ENCODE peak calls at places on chromosome 20, in four cellular contexts. L is breast epithelium, S is IMR-90, V is uterus. O is an unnamed sample. For H3K4me1 and H3K27me3, the result is how much of the 10 kb centered on the place peaks cover.

GRCh38 chr20:47749367-47749766 is 35.9 kb downstream of the SULF2 start:
- DNase-seq in L (no peak), S (no peak), V (no peak), O (no peak)

GRCh38 chr20:56731496-56731895 is 102.4 kb downstream of the TFAP2C start:
- DNase-seq in L (no peak), S (no peak), V (no peak), O (no peak)

GRCh38 chr20:835220-836045 is 1.9 kb downstream of the FAM110A start:
- DNase-seq in L (no peak), S (no peak), V (no peak), O (no peak)

GRCh38 chr20:17556842-17557674 is 12.8 kb upstream of the DSTN start:
- DNase-seq in L (peak), S (peak), V (peak), O (peak)

GRCh38 chr20:3115190-3116107 is 30.9 kb upstream of the AVP start:
- DNase-seq in L (no peak), S (peak), V (peak), O (no peak)

GRCh38 chr20:61191096-61191495 is 61.0 kb upstream of the CDH4 start:
- DNase-seq in L (no peak), S (no peak), V (no peak), O (no peak)

GRCh38 chr20:57080796-57081195 is 185.6 kb downstream of the BMP7 start:
- DNase-seq in L (no peak), S (no peak), V (no peak), O (peak)

GRCh38 chr20:5557123-5557522 is 193.1 kb upstream of the SHLD1 start:
- DNase-seq in L (no peak), S (peak), V (no peak), O (no peak)

GRCh38 chr20:48613926-48614325 is 213.9 kb downstream of the PREX1 start:
- DNase-seq in L (peak), S (no peak), V (no peak), O (peak)

GRCh38 chr20:41286240-41286851 is 31.2 kb downstream of the ZHX3 start:
- DNase-seq in L (no peak), S (no peak), V (no peak), O (no peak)

GRCh38 chr20:57612916-57613315 is 7.3 kb downstream of the ZBP1 start:
- DNase-seq in L (no peak), S (no peak), V (no peak), O (peak)

GRCh38 chr20:21053002-21053762 is 53.0 kb downstream of the LINC00237 start:
- DNase-seq in L (no peak), S (no peak), V (no peak), O (no peak)

GRCh38 chr20:61271273-61272221 is 19.5 kb downstream of the CDH4 start:
- DNase-seq in L (no peak), S (no peak), V (no peak), O (no peak)

GRCh38 chr20:3811421-3812258 is 8.7 kb upstream of the AP5S1 start:
- DNase-seq in L (peak), S (peak), V (peak), O (peak)

GRCh38 chr20:8376940-8377339 is 244.9 kb downstream of the PLCB1 start:
- DNase-seq in L (no peak), S (no peak), V (no peak), O (no peak)

GRCh38 chr20:48986899-48987298 is 59.2 kb upstream of the CSE1L start:
- DNase-seq in L (no peak), S (no peak), V (no peak), O (no peak)

GRCh38 chr20:54221996-54222890 is 14.4 kb downstream of the PFDN4 start:
- DNase-seq in L (no peak), S (no peak), V (no peak), O (no peak)

GRCh38 chr20:469746-470490 is 7.6 kb upstream of the TBC1D20 start:
- DNase-seq in L (no peak), S (no peak), V (no peak), O (no peak)

GRCh38 chr20:31523361-31524283 is 9.4 kb downstream of the HM13 start:
- DNase-seq in L (no peak), S (peak), V (no peak), O (no peak)

GRCh38 chr20:2700913-2701620 is 8.5 kb downstream of the EBF4 start:
- DNase-seq in L (no peak), S (no peak), V (no peak), O (no peak)

GRCh38 chr20:33490023-33490933 is at the start of gene CBFA2T2:
- DNase-seq in L (peak), S (peak), V (no peak), O (peak)

GRCh38 chr20:48634641-48635040 is 193.2 kb downstream of the PREX1 start:
- DNase-seq in L (no peak), S (no peak), V (no peak), O (no peak)

GRCh38 chr20:49674383-49675352 is 39.0 kb downstream of the B4GALT5 start:
- DNase-seq in L (no peak), S (peak), V (no peak), O (no peak)

GRCh38 chr20:31590717-31591225 is 14.3 kb upstream of the ID1 start:
- DNase-seq in L (no peak), S (no peak), V (no peak), O (no peak)

GRCh38 chr20:24297928-24298327 is 171.5 kb upstream of the SYNDIG1 start:
- DNase-seq in L (no peak), S (no peak), V (no peak), O (no peak)

GRCh38 chr20:58998656-58999055 is 8.4 kb downstream of the CTSZ start:
- DNase-seq in L (no peak), S (no peak), V (no peak), O (peak)

GRCh38 chr20:5529331-5530142 is 212.8 kb upstream of the PROKR2 start:
- DNase-seq in L (peak), S (peak), V (peak), O (peak)

GRCh38 chr20:21046413-21047070 is 59.6 kb downstream of the LINC00237 start:
- DNase-seq in L (no peak), S (no peak), V (no peak), O (no peak)

GRCh38 chr20:58131581-58132142 is 96.8 kb downstream of the ANKRD60 start:
- DNase-seq in L (no peak), S (peak), V (no peak), O (peak)

GRCh38 chr20:41300906-41301305 is 16.6 kb downstream of the ZHX3 start:
- DNase-seq in L (no peak), S (no peak), V (no peak), O (no peak)

GRCh38 chr20:57361517-57361916 is 10.5 kb downstream of the RAE1 start:
- DNase-seq in L (no peak), S (peak), V (no peak), O (no peak)

GRCh38 chr20:17658648-17658993 is 23.4 kb downstream of the RRBP1 start:
- DNase-seq in L (no peak), S (no peak), V (peak), O (peak)

GRCh38 chr20:3686867-3687321 is 5.1 kb upstream of the ADAM33 start:
- DNase-seq in L (no peak), S (peak), V (peak), O (no peak)

GRCh38 chr20:17491041-17491440 is 40.1 kb downstream of the BFSP1 start:
- DNase-seq in L (no peak), S (no peak), V (no peak), O (no peak)

GRCh38 chr20:13147071-13147961 is 73.8 kb upstream of the ISM1 start:
- DNase-seq in L (no peak), S (no peak), V (no peak), O (no peak)

GRCh38 chr20:40689100-40689942 is at the start of gene MAFB:
- DNase-seq in L (peak), S (peak), V (peak), O (peak)

GRCh38 chr20:60299951-60300350 is 341.7 kb downstream of the CDH26 start:
- DNase-seq in L (no peak), S (no peak), V (no peak), O (no peak)

GRCh38 chr20:34904202-34904621 is 27.8 kb downstream of the ACSS2 start:
- DNase-seq in L (no peak), S (no peak), V (no peak), O (no peak)

DNA sequence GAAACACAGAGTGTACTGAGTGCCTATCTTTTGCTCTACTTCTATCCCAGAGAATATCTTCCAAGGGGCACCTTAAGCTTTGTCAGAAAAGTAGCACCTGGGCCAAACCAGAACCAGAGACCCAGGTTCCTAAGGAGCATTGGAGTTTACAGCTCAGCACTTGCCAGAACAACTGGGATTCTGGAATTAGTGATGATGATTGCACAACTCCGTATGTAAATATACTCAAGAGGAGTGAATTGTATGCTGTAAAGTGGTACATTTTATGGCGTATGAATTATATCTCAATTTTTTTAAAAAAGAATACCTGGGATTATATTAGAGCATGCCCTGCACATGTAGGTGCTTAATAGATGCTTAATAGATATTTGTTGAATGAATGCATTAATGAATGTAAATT is 36.2 kb upstream of the EPB41L1 start:
- DNase-seq in L (no peak), S (no peak), V (no peak), O (no peak)
- H3K4me1 ChIP-seq in L (under half), S (under half), V (under half), O (under half)

GRCh38 chr20:45374101-45374467 is 4.0 kb downstream of the TP53TG5 start:
- DNase-seq in L (no peak), S (no peak), V (no peak), O (no peak)
- H3K4me3 ChIP-seq in L (peak), S (no peak), V (peak), O (no peak)

GRCh38 chr20:38320221-38320620 is 16.3 kb downstream of the BPI start:
- DNase-seq in L (no peak), S (no peak), V (no peak), O (no peak)
- H3K27me3 ChIP-seq in L (under half), S (under half), V (under half), O (under half)

GRCh38 chr20:10314198-10314597 is 95.6 kb downstream of the SNAP25 start:
- DNase-seq in L (no peak), S (peak), V (no peak), O (no peak)
- H3K4me1 ChIP-seq in L (under half), S (under half), V (under half), O (under half)

GRCh38 chr20:38703526-38703925 is 20.8 kb upstream of the SLC32A1 start:
- DNase-seq in L (no peak), S (no peak), V (no peak), O (peak)

GRCh38 chr20:38700926-38701325 is 23.4 kb upstream of the SLC32A1 start:
- DNase-seq in L (no peak), S (no peak), V (no peak), O (peak)

GRCh38 chr20:38704136-38704535 is 20.1 kb upstream of the SLC32A1 start:
- DNase-seq in L (no peak), S (no peak), V (no peak), O (peak)

GRCh38 chr20:38706482-38706881 is 17.8 kb upstream of the SLC32A1 start:
- DNase-seq in L (no peak), S (no peak), V (no peak), O (peak)
- H3K4me3 ChIP-seq in L (no peak), S (no peak), V (no peak), O (no peak)

DNA sequence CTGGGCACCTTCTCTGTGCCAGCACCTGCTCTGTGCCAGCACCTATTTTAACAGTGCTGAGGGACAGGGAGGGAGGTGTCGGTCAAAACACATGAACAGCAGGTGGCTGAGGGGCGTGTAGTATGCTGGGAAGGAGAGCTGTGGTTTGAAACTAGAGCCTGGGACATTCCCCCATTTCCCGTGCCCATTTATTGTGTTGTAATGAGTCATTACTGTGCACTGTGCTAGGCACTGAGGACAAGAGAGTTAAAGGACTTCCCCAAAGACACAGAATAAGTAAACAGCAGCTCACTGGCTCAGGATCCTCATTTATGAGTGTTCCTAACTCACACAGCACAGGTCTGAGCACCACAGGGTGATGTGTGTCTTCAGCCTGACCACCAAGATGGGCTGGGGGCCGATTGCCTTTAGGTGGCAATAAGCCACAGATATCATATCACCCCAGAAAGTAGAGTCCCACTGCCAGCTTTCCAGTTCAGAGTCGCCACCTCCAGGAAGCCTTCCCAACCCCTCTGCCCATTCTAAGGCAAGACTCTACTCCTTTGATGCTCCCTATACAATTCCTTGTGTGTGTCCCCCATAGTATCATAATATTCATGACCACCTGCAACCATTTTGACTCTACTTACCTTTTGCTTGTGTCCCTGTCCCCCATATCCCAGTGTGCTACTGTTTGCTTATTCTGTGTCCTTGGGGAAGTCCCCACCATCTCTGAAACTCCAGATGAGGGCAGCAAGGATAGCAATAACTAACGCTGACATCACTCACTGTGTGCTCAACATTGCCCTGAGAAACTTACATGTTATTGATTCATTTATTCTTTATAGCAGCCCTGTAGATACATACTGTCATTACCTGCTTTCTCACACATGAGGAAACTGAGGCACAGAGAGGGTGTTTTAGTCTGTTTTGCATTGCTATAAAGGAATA is 87.3 kb downstream of the TOX2 start:
- DNase-seq in L (no peak), S (no peak), V (no peak), O (no peak)
- H3K27me3 ChIP-seq in L (under half), S (under half), V (under half), O (under half)

DNA sequence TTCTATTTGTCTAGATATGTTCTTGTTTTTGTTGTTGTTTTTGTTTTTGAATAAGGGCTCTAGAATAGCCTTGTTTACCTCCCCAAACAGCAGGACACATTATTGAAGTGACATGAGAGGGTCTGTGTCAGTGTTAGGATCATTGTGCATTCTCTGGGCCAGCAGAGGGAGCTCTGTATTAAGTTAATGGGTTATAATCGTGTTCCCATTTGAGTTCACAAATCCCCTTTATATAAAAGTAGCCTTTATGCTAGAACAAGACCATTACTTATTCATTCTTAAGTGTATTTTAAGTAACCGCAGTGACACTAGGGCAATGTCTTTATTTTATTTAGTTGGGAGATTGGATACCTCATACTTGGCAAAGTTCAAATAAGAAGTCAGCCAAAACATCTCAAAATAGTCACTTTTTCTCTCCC is 44.8 kb downstream of the STK4 start:
- DNase-seq in L (no peak), S (peak), V (peak), O (no peak)
- H3K4me1 ChIP-seq in L (under half), S (under half), V (under half), O (half or more)

GRCh38 chr20:63499333-63499969 is 568 bp upstream of the EEF1A2 start:
- DNase-seq in L (no peak), S (no peak), V (no peak), O (no peak)

GRCh38 chr20:63497138-63497945 is 1.5 kb downstream of the EEF1A2 start:
- DNase-seq in L (no peak), S (no peak), V (no peak), O (no peak)

GRCh38 chr20:63500151-63500901 is 1.4 kb upstream of the EEF1A2 start:
- DNase-seq in L (no peak), S (no peak), V (no peak), O (peak)

GRCh38 chr20:63497946-63498935 is 642 bp downstream of the EEF1A2 start:
- DNase-seq in L (no peak), S (peak), V (no peak), O (no peak)

DNA sequence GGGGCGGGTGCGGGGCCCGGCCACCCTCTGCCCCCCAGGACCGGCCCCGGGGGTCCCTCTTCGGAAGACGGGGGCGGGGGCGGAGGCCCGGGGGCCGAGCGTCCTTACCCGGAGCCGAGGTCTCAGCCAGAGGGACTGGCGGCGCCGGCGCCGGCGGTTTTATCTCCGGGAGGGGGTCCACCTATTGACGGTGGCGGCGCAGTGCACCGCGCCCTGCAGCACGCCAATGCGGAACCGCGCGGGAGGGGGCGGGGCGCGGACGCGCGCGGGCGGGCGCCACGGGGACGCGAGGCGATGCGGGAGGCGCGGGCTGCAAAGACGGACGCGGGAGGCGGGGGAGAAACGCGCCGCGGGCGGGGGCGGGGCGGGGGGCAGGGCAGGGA is at the start of gene EEF1A2:
- DNase-seq in L (no peak), S (no peak), V (no peak), O (no peak)
- H3K4me3 ChIP-seq in L (peak), S (peak), V (no peak), O (peak)

GRCh38 chr20:51026317-51026716 is 3.4 kb upstream of the KCNG1 start:
- DNase-seq in L (no peak), S (no peak), V (no peak), O (no peak)
- H3K27me3 ChIP-seq in L (half or more), S (under half), V (under half), O (under half)

O was measured in RWPE2.